ENCODE peak calls at places on chromosomes 11 and 22, in seven cellular contexts. D, J, Z, Y, O, C and V are unnamed samples.

GRCh38 chr11:3214420-3214699 is 4.3 kb downstream of the MRGPRG start:
- DNase-seq in D (no peak), C (no peak), O (no peak), Z (no peak), J (peak), Y (no peak), V (no peak)

GRCh38 chr22:34437140-34437539 is 516.9 kb upstream of the LARGE1 start:
- DNase-seq in C (no peak), Y (no peak), O (no peak), D (no peak), J (no peak), Z (no peak), V (no peak)

GRCh38 chr11:119263352-119263940 is 53.5 kb downstream of the MCAM start:
- DNase-seq in J (no peak), D (peak), C (no peak), Z (no peak), Y (no peak), O (no peak), V (no peak)

GRCh38 chr11:86804871-86805415 is 4.6 kb downstream of the PRSS23 start:
- DNase-seq in Y (no peak), D (no peak), C (no peak), Z (no peak), O (no peak), J (no peak), V (no peak)

GRCh38 chr22:43308451-43309235 is 34.5 kb downstream of the SCUBE1 start:
- DNase-seq in J (no peak), Y (no peak), Z (no peak), C (no peak), D (no peak), O (no peak), V (no peak)

GRCh38 chr11:123251656-123252344 is 56.8 kb upstream of the CLMP start:
- DNase-seq in Z (no peak), Y (no peak), D (no peak), O (no peak), C (no peak), J (no peak), V (no peak)

GRCh38 chr11:104073950-104074349 is 37.5 kb downstream of the DDI1 start:
- DNase-seq in Z (peak), O (no peak), C (no peak), J (no peak), D (no peak), Y (peak), V (peak)

GRCh38 chr11:71568707-71569349 is 3.5 kb downstream of the KRTAP5-10 start:
- DNase-seq in Z (no peak), Y (no peak), O (no peak), J (no peak), D (no peak), C (no peak), V (no peak)

GRCh38 chr11:69961738-69962137 is 116.4 kb upstream of the ANO1 start:
- DNase-seq in Y (no peak), C (no peak), J (no peak), Z (no peak), D (no peak), O (no peak), V (no peak)

GRCh38 chr11:119340335-119341221 is at the start of gene C1QTNF5:
- DNase-seq in C (no peak), J (no peak), Z (no peak), Y (peak), O (peak), D (no peak), V (no peak)

GRCh38 chr11:128687321-128687720 is 6.6 kb upstream of the FLI1 start:
- DNase-seq in O (no peak), D (no peak), C (no peak), Y (no peak), Z (no peak), J (no peak), V (no peak)

GRCh38 chr11:92702771-92703170 is 266.7 kb upstream of the MTNR1B start:
- DNase-seq in Z (no peak), C (no peak), D (no peak), Y (no peak), J (no peak), O (no peak), V (no peak)

GRCh38 chr11:59556115-59556882 is 45.0 kb downstream of the OR4D9 start:
- DNase-seq in Z (peak), J (peak), C (peak), Y (peak), O (no peak), D (peak), V (peak)

GRCh38 chr22:40399661-40400060 is 29.3 kb downstream of the SGSM3 start:
- DNase-seq in J (no peak), Y (no peak), D (no peak), Z (no peak), O (no peak), C (no peak), V (no peak)

GRCh38 chr11:33060271-33060670 is 20.9 kb downstream of the TCP11L1 start:
- DNase-seq in O (no peak), J (no peak), D (no peak), Z (no peak), C (no peak), Y (no peak), V (no peak)

GRCh38 chr11:12746593-12747097 is 72.4 kb downstream of the TEAD1 start:
- DNase-seq in C (no peak), D (no peak), J (no peak), Z (peak), Y (no peak), O (no peak), V (no peak)

GRCh38 chr11:129960216-129961214 is 42.1 kb downstream of the PRDM10 start:
- DNase-seq in Z (peak), D (no peak), O (no peak), C (no peak), J (no peak), Y (no peak), V (peak)

GRCh38 chr22:30606455-30607299 is at the start of gene TCN2:
- DNase-seq in J (peak), O (peak), D (peak), C (no peak), Z (peak), Y (peak), V (no peak)

GRCh38 chr22:35905894-35906293 is 122.7 kb downstream of the RBFOX2 start:
- DNase-seq in Y (no peak), O (no peak), C (no peak), J (no peak), Z (no peak), D (no peak), V (no peak)

GRCh38 chr11:131977854-131978253 is 607.4 kb downstream of the NTM start:
- DNase-seq in C (no peak), Y (no peak), D (no peak), J (no peak), Z (no peak), O (no peak), V (no peak)

GRCh38 chr11:58739725-58740430 is 8.1 kb upstream of the GLYAT start:
- DNase-seq in C (no peak), J (no peak), D (no peak), Y (no peak), O (no peak), Z (no peak), V (no peak)

GRCh38 chr11:26964335-26964734 is 29.6 kb upstream of the FIBIN start:
- DNase-seq in Z (no peak), D (no peak), J (no peak), C (no peak), O (no peak), Y (no peak), V (no peak)

GRCh38 chr11:114133548-114134329 is 74.2 kb downstream of the ZBTB16 start:
- DNase-seq in Z (no peak), Y (no peak), J (no peak), C (no peak), O (no peak), D (no peak), V (no peak)

GRCh38 chr11:11931461-11932055 is 76.9 kb downstream of the DKK3 start:
- DNase-seq in O (no peak), Z (peak), J (no peak), C (no peak), D (peak), Y (no peak), V (no peak)

GRCh38 chr11:12455938-12456337 is 78.6 kb downstream of the PARVA start:
- DNase-seq in D (no peak), C (no peak), O (no peak), Y (no peak), J (no peak), Z (no peak), V (no peak)

GRCh38 chr11:126477526-126478275 is 122.2 kb downstream of the ST3GAL4 start:
- DNase-seq in C (no peak), O (no peak), D (no peak), Y (no peak), J (no peak), Z (no peak), V (no peak)

GRCh38 chr11:35619030-35619753 is 932 bp downstream of the FJX1 start:
- DNase-seq in D (peak), J (peak), Z (peak), C (no peak), O (no peak), Y (peak), V (no peak)

GRCh38 chr11:1880746-1881441 is 10.8 kb downstream of the PRR33 start:
- DNase-seq in C (no peak), J (peak), Y (no peak), Z (no peak), O (no peak), D (no peak), V (no peak)

GRCh38 chr11:116500002-116500832 is 272.6 kb downstream of the BUD13 start:
- DNase-seq in O (no peak), Z (no peak), Y (no peak), J (no peak), D (no peak), C (no peak), V (no peak)

GRCh38 chr11:123221074-123221473 is 26.0 kb upstream of the CLMP start:
- DNase-seq in J (no peak), Y (no peak), O (no peak), Z (no peak), D (no peak), C (no peak), V (no peak)